ENCODE peak calls at places on chromosomes 11 and 22, in six cellular contexts. Y, I, G, C, D and L are unnamed samples.

GRCh38 chr11:14125529-14125928 is 163.0 kb downstream of the SPON1 start:
- DNase-seq in Y (no peak), I (no peak), G (peak), C (peak), D (no peak), L (no peak)

GRCh38 chr11:86228967-86229330 is 15.6 kb upstream of the EED start:
- DNase-seq in Y (no peak), I (no peak), G (peak), C (no peak), D (no peak), L (no peak)

GRCh38 chr22:19105867-19106802 is 16.1 kb downstream of the DGCR2 start:
- DNase-seq in Y (no peak), I (peak), G (peak), C (peak), D (no peak), L (no peak)

GRCh38 chr22:19610518-19611253 is 86.5 kb upstream of the CLDN5 start:
- DNase-seq in Y (no peak), I (no peak), G (no peak), C (no peak), D (no peak), L (no peak)

GRCh38 chr22:49497266-49497665 is 330.4 kb downstream of the BRD1 start:
- DNase-seq in Y (no peak), I (no peak), G (peak), C (no peak), D (no peak), L (no peak)

GRCh38 chr11:134124660-134125451 is 56.0 kb downstream of the JAM3 start:
- DNase-seq in Y (no peak), I (peak), G (no peak), C (peak), D (no peak), L (peak)

GRCh38 chr11:120208012-120208441 is 2.8 kb upstream of the OAF start:
- DNase-seq in Y (no peak), I (no peak), G (no peak), C (no peak), D (no peak), L (no peak)

GRCh38 chr22:44202261-44202789 is 21.6 kb downstream of the PARVG start:
- DNase-seq in Y (no peak), I (no peak), G (no peak), C (no peak), D (no peak), L (peak)

GRCh38 chr11:118415051-118415738 is 13.8 kb downstream of the ATP5MG start:
- DNase-seq in Y (no peak), I (no peak), G (no peak), C (no peak), D (no peak), L (no peak)

GRCh38 chr11:119754656-119755350 is 25.8 kb upstream of the NECTIN1 start:
- DNase-seq in Y (no peak), I (no peak), G (no peak), C (no peak), D (no peak), L (no peak)

GRCh38 chr11:31325162-31325561 is 44.4 kb downstream of the DCDC1 start:
- DNase-seq in Y (no peak), I (no peak), G (peak), C (peak), D (peak), L (peak)

GRCh38 chr11:117724621-117725020 is 72.4 kb downstream of the DSCAML1 start:
- DNase-seq in Y (no peak), I (no peak), G (no peak), C (no peak), D (no peak), L (no peak)

GRCh38 chr11:69157156-69157821 is 1.6 kb downstream of the SMIM38 start:
- DNase-seq in Y (no peak), I (peak), G (no peak), C (peak), D (peak), L (peak)

GRCh38 chr11:45174168-45174835 is 27.9 kb downstream of the PRDM11 start:
- DNase-seq in Y (no peak), I (no peak), G (no peak), C (no peak), D (no peak), L (no peak)

GRCh38 chr11:131370901-131371790 is 731 bp downstream of the NTM start:
- DNase-seq in Y (no peak), I (peak), G (no peak), C (no peak), D (no peak), L (no peak)

GRCh38 chr11:88849368-88849767 is 216.4 kb downstream of the GRM5 start:
- DNase-seq in Y (no peak), I (no peak), G (peak), C (peak), D (no peak), L (peak)

GRCh38 chr22:19716041-19716828 is 1.9 kb downstream of the SEPTIN5 start:
- DNase-seq in Y (no peak), I (no peak), G (no peak), C (no peak), D (no peak), L (no peak)

GRCh38 chr11:19597876-19598275 is 114.8 kb upstream of the NAV2 start:
- DNase-seq in Y (no peak), I (peak), G (no peak), C (no peak), D (no peak), L (no peak)

GRCh38 chr11:68763926-68764657 is 12.8 kb upstream of the TESMIN start:
- DNase-seq in Y (no peak), I (peak), G (no peak), C (no peak), D (no peak), L (no peak)

GRCh38 chr11:68416070-68416578 is 44.4 kb upstream of the PPP6R3 start:
- DNase-seq in Y (no peak), I (no peak), G (no peak), C (no peak), D (no peak), L (no peak)

GRCh38 chr11:5689551-5689983 is at the start of gene TRIM22:
- DNase-seq in Y (peak), I (no peak), G (no peak), C (peak), D (peak), L (peak)

GRCh38 chr11:40204228-40204627 is 1255.2 kb downstream of the LRRC4C start:
- DNase-seq in Y (no peak), I (no peak), G (no peak), C (no peak), D (no peak), L (no peak)

GRCh38 chr11:89491141-89491690 is at the start of gene NOX4:
- DNase-seq in Y (no peak), I (peak), G (no peak), C (no peak), D (peak), L (peak)

GRCh38 chr11:122773781-122774266 is 64.5 kb upstream of the CRTAM start:
- DNase-seq in Y (no peak), I (no peak), G (no peak), C (no peak), D (no peak), L (no peak)

GRCh38 chr11:106827687-106828086 is 190.6 kb downstream of the GUCY1A2 start:
- DNase-seq in Y (no peak), I (no peak), G (no peak), C (no peak), D (no peak), L (no peak)

GRCh38 chr11:117600261-117600783 is 196.7 kb downstream of the DSCAML1 start:
- DNase-seq in Y (no peak), I (no peak), G (no peak), C (no peak), D (no peak), L (no peak)

GRCh38 chr11:6319879-6320410 is 356 bp downstream of the CAVIN3 start:
- DNase-seq in Y (peak), I (peak), G (no peak), C (peak), D (peak), L (peak)

GRCh38 chr11:100948936-100949335 is 180.7 kb downstream of the PGR start:
- DNase-seq in Y (no peak), I (no peak), G (no peak), C (no peak), D (no peak), L (no peak)

GRCh38 chr11:44525473-44526252 is 39.8 kb upstream of the CD82 start:
- DNase-seq in Y (no peak), I (no peak), G (no peak), C (no peak), D (no peak), L (no peak)

DNA sequence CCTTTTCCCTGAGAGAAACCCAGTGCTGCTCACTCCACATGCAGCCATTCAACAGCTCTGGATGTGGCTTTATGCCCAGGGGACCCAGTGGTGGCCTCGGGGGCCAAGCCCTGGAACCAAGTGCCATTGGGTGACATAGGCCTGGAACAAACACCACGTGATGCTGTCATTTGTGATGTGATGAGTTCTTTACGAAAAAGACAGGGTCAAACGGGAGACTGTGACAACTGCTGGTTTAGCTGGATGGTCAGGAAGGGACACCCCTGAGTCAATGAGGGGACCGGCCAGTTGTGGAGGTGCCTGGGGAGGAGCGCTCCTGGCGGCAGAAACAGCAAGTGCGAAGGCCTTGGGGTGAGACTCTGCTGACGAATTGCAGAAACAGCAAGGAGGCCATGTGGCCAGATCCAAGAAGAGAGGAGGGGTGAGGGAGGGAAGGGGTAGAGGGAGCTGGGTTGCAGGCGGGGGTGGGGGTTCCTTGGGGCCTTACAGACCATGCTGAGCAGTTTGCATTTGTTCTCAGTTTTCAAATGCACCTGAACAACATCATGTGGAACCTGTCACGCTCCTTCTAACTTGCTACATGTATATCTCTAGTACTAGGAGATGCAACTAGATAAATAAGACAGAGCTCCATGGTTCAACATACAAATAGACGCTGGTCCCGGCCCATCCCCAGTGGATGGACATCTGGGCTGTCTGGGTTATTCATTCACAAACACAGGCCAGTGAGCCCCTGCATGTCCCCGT is 56.1 kb downstream of the IGLL5 start:
- DNase-seq in Y (no peak), I (peak), G (no peak), C (no peak), D (no peak), L (no peak)
- TF ChIP-seq CTCF in Y (no peak), I (no peak), G (no peak), C (no peak), D (no peak), L (no peak)

GRCh38 chr22:27063841-27064240 is 406.5 kb downstream of the MIAT start:
- DNase-seq in Y (no peak), I (no peak), G (no peak), C (no peak), D (no peak), L (no peak)

GRCh38 chr22:27063381-27063780 is 406.0 kb downstream of the MIAT start:
- DNase-seq in Y (no peak), I (peak), G (no peak), C (no peak), D (no peak), L (no peak)

GRCh38 chr22:27062857-27063256 is 405.5 kb downstream of the MIAT start:
- DNase-seq in Y (no peak), I (no peak), G (no peak), C (no peak), D (no peak), L (no peak)

GRCh38 chr22:27068121-27068520 is 410.7 kb downstream of the MIAT start:
- DNase-seq in Y (no peak), I (no peak), G (no peak), C (no peak), D (no peak), L (no peak)

DNA sequence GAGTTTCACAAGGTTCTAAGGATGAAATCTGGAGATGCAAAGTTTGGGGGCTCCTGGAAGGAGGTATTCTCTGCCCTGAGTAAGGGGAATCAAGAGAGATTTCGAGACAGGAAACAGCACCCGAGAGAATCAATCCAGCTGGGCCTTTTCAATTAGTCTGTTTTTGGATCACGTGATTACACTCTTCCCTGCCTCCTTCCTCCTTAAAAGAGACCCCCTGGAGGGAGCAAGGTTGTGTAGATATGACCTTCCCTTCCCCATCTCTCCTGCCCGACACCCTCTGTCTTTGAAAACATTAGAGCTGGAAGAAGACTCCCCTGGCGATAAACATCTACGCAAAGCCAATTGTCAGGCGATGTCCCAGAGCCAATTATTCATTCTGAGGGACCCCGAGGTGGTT is 407.9 kb downstream of the MIAT start:
- DNase-seq in Y (no peak), I (no peak), G (no peak), C (no peak), D (no peak), L (no peak)
- TF ChIP-seq CTCF in Y (no peak), I (no peak), G (no peak), C (no peak), D (no peak), L (no peak)

DNA sequence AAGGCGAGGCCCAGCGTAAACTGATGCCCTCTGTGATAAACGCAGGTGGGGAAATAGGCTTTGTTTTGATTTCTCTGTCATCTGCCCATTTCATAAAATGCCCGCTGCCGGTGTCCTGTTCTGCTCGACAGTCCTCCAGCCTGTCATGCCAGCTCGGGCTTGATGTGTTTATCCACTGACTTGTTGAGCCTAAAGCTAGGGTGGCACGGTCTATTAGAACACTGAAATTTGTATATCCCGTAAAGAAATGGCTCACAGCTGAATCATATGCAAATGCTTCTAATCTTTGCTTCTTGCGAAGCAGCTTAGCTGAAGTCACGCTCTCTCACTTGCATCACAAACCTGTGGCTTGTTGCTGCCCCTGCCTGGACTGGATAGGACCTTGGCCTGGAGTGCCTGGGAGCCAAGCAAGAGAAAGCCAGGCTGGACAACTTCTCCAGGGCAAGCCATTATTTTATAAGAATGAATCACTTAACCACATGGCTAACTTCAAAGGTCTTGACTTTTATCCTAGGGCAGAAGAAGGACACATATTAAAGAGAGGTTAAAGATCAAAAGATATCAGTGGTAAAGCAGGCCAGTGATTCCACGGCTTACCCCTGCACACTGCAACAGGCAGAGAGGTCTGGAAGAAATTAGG is 33.1 kb downstream of the EHF start:
- DNase-seq in Y (peak), I (no peak), G (peak), C (peak), D (no peak), L (peak)
- TF ChIP-seq CTCF in Y (no peak), I (no peak), G (peak), C (no peak), D (no peak), L (peak)

DNA sequence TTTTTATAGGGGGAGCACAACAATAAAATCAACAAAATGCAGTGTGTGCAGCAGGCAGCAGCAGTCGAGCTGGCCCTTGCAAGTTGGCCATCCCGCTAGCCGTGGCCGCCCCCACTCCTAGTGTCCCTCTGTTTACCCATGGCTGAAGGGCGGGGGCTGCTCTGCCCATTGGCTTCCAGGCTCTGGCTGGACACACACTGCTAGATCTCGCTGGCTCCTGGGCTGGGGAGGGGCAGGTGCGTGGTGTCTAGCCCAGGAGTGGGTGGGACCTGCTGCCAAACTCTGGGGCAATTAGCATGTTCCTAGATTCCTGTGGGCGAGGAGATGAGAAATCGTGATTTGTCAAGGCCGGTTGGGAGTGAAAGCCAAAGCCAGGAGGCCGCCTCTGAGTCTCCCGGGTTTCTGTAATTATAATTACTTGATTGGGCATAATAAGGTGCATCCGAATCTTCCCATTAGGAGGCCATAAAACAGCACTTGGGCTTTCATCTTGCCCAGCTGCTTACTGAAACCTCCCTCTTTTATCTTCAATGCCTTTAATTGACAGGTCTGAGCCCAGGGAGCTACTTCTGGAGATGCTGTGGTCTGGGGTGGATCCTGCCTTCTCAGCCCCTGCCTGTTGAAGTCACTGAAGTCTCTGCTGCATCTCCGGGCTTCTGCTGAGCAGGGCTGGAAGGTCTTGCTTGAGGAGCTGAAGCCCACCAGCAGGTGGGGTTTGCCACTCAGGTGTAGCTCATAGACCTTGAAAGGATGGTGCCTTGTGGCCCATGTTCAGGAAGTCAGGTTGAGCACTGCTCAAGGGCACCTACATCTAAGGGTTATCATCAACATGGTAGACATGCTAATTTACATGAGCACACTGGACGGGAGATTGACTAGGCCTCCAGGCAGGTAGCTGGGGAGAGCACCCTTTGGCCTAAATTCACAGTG is 44.5 kb upstream of the DKK3 start:
- DNase-seq in Y (no peak), I (no peak), G (no peak), C (peak), D (no peak), L (peak)
- TF ChIP-seq CTCF in Y (no peak), I (no peak), G (peak), C (peak), D (no peak), L (peak)